ENCODE peak calls at places on chromosomes 7 and 10, in nine cellular contexts. U is brain microvascular endothelial cell, H is A549, C is IMR-90, W is lung, M is left ventricle myocardium inferior, T is endothelial cell of umbilical vein, R is stomach, P is uterus. O is an unnamed sample.

GRCh38 chr10:78515873-78516153 is 482.1 kb downstream of the RPS24 start:
- DNase-seq in U (no peak), H (no peak), C (no peak), W (no peak), M (no peak), T (no peak), R (no peak), P (no peak), O (no peak)

GRCh38 chr10:78959901-78960300 is 108.9 kb upstream of the ZMIZ1 start:
- DNase-seq in U (no peak), H (no peak), C (peak), W (no peak), M (no peak), T (no peak), R (no peak), P (peak), O (no peak)

GRCh38 chr10:6811153-6811552 is 231.1 kb upstream of the PRKCQ start:
- DNase-seq in U (no peak), H (no peak), C (no peak), W (no peak), M (no peak), T (no peak), R (no peak), P (no peak), O (no peak)

GRCh38 chr7:135905355-135905754 is 71.8 kb downstream of the MTPN start:
- DNase-seq in U (no peak), H (no peak), C (no peak), W (no peak), M (no peak), T (no peak), R (no peak), P (no peak), O (no peak)

GRCh38 chr7:88072036-88072714 is 138.1 kb downstream of the ADAM22 start:
- DNase-seq in U (no peak), H (no peak), C (no peak), W (no peak), M (no peak), T (no peak), R (no peak), P (no peak), O (no peak)

GRCh38 chr7:6606866-6607583 is 8.4 kb upstream of the ZNF853 start:
- DNase-seq in U (no peak), H (no peak), C (no peak), W (no peak), M (no peak), T (no peak), R (no peak), P (no peak), O (no peak)

GRCh38 chr7:15461576-15461975 is 100.2 kb downstream of the AGMO start:
- DNase-seq in U (peak), H (no peak), C (peak), W (no peak), M (no peak), T (peak), R (no peak), P (no peak), O (no peak)

GRCh38 chr7:84248267-84248666 is 53.7 kb upstream of the SEMA3A start:
- DNase-seq in U (no peak), H (no peak), C (peak), W (no peak), M (no peak), T (no peak), R (no peak), P (no peak), O (no peak)

GRCh38 chr10:6204063-6204340 is 1.3 kb downstream of the PFKFB3 start:
- DNase-seq in U (no peak), H (no peak), C (no peak), W (peak), M (no peak), T (no peak), R (peak), P (peak), O (peak)

GRCh38 chr10:72691470-72692056 is 380 bp upstream of the MCU start:
- DNase-seq in U (peak), H (peak), C (peak), W (no peak), M (no peak), T (no peak), R (no peak), P (no peak), O (no peak)

GRCh38 chr7:151025924-151026671 is 1.8 kb upstream of the ATG9B start:
- DNase-seq in U (no peak), H (no peak), C (peak), W (no peak), M (no peak), T (no peak), R (no peak), P (no peak), O (no peak)

GRCh38 chr7:47430422-47430821 is 151.5 kb downstream of the TNS3 start:
- DNase-seq in U (no peak), H (no peak), C (no peak), W (no peak), M (no peak), T (no peak), R (no peak), P (no peak), O (no peak)

GRCh38 chr7:16915405-16915804 is 33.6 kb upstream of the AGR3 start:
- DNase-seq in U (peak), H (no peak), C (peak), W (no peak), M (no peak), T (no peak), R (no peak), P (no peak), O (no peak)

GRCh38 chr7:117225536-117225935 is 97.3 kb downstream of the WNT2 start:
- DNase-seq in U (no peak), H (no peak), C (peak), W (no peak), M (no peak), T (no peak), R (no peak), P (no peak), O (no peak)

GRCh38 chr10:84783386-84783785 is 455.0 kb downstream of the CCSER2 start:
- DNase-seq in U (peak), H (peak), C (no peak), W (no peak), M (no peak), T (peak), R (no peak), P (no peak), O (no peak)

GRCh38 chr7:120521761-120522737 is 249.1 kb downstream of the KCND2 start:
- DNase-seq in U (no peak), H (no peak), C (no peak), W (no peak), M (no peak), T (no peak), R (no peak), P (no peak), O (no peak)

GRCh38 chr10:130515670-130516069 is 379.5 kb downstream of the GLRX3 start:
- DNase-seq in U (no peak), H (no peak), C (no peak), W (no peak), M (no peak), T (no peak), R (no peak), P (no peak), O (no peak)

GRCh38 chr10:26481914-26482550 is 43.9 kb downstream of the APBB1IP start:
- DNase-seq in U (no peak), H (no peak), C (no peak), W (no peak), M (no peak), T (no peak), R (no peak), P (no peak), O (no peak)

GRCh38 chr10:55019461-55019860 is 218.4 kb upstream of the PCDH15 start:
- DNase-seq in U (no peak), H (no peak), C (no peak), W (no peak), M (no peak), T (no peak), R (no peak), P (no peak), O (no peak)

GRCh38 chr7:22612776-22613175 is 112.8 kb upstream of the STEAP1B start:
- DNase-seq in U (no peak), H (no peak), C (no peak), W (no peak), M (no peak), T (no peak), R (no peak), P (no peak), O (no peak)

GRCh38 chr7:71787513-71787912 is 624.6 kb downstream of the CALN1 start:
- DNase-seq in U (no peak), H (no peak), C (no peak), W (no peak), M (no peak), T (no peak), R (no peak), P (no peak), O (no peak)

GRCh38 chr7:37216156-37216839 is 232.4 kb downstream of the ELMO1 start:
- DNase-seq in U (no peak), H (no peak), C (no peak), W (no peak), M (no peak), T (no peak), R (no peak), P (peak), O (no peak)
- H3K27ac ChIP-seq in U (no peak), H (no peak), C (no peak), W (no peak), M (peak), T (no peak), R (no peak), P (no peak), O (peak)

DNA sequence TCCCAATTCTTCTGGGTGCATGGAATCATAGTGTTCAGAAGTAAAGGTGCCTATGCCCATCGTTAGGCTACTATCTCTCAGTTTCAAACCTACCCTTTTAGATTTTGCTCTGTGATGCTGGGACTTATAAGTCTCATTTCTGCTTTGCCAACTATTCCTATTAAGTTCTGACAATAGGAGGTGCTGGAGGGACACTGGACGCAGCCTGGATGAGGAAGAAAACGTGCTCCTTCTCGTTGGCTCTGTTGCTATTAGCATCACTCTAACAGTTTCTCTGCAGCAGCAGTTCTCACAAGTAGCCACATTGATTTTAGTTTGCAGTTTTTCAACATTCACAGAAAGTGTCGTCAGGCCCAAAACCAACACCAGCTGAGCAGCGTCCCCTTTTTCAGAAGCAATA is 72.4 kb downstream of the ABCC2 start:
- DNase-seq in U (peak), H (peak), C (peak), W (no peak), M (no peak), T (peak), R (no peak), P (no peak), O (peak)
- TF ChIP-seq CTCF in U (peak), H (peak), C (peak), W (peak), M (peak), T (peak), R (no peak), P (peak), O (peak)

DNA sequence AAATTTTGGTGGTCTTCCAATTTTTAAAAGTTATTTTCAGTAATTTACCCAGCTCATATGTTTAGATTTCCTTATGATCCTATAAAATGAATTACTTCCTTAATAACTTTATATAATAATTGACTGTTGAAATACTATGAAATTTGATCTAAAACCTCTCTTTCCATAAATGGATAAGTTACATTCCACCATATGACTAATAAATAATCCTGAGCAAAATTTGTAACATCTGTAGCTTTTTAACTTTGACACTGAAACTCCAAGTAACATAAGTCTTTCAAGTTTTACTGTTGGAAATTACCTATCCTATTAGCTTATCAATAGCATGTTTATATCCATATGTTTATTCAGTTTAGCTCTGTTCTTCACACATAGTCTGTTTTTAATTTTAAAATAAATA is 85.3 kb downstream of the HECTD2 start:
- DNase-seq in U (no peak), H (no peak), C (peak), W (no peak), M (no peak), T (no peak), R (no peak), P (no peak), O (no peak)
- H3K27ac ChIP-seq in U (no peak), H (no peak), C (no peak), W (no peak), M (no peak), T (no peak), R (no peak), P (no peak), O (no peak)

DNA sequence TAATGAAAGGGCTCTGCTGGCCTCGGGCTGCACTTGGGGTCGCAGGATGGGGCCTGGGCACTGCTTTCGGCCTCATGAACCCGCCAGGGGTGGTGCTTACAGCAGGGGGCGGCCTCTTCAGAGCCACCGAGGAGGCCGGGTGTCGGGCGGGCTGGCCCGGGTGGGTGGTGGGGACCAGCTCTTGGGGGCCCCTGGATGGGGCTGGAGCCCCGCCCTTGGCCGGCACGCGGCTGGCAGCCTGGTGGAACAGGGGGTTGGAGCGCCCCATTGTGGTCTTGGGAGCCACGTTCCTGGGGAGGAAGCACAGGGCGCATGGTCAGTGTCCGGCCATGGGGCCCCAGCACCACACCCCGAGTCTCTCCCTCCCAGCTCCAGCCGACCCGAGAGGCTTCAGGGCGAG is 8.8 kb downstream of the ADAM8 start:
- DNase-seq in U (no peak), H (no peak), C (no peak), W (no peak), M (no peak), T (no peak), R (no peak), P (no peak), O (no peak)
- TF ChIP-seq CTCF in U (no peak), H (no peak), C (no peak), W (no peak), M (no peak), T (no peak), R (no peak), P (no peak), O (no peak)

GRCh38 chr7:54709283-54709682 is 49.7 kb downstream of the SEC61G start:
- DNase-seq in U (no peak), H (no peak), C (no peak), W (no peak), M (no peak), T (no peak), R (no peak), P (no peak), O (no peak)

GRCh38 chr7:54711900-54712595 is 47.0 kb downstream of the SEC61G start:
- DNase-seq in U (no peak), H (no peak), C (no peak), W (no peak), M (no peak), T (no peak), R (no peak), P (no peak), O (no peak)

GRCh38 chr7:54712777-54713176 is 46.2 kb downstream of the SEC61G start:
- DNase-seq in U (no peak), H (no peak), C (no peak), W (no peak), M (no peak), T (no peak), R (no peak), P (no peak), O (no peak)
- H3K27ac ChIP-seq in U (no peak), H (no peak), C (no peak), W (no peak), M (no peak), T (no peak), R (no peak), P (no peak), O (no peak)

DNA sequence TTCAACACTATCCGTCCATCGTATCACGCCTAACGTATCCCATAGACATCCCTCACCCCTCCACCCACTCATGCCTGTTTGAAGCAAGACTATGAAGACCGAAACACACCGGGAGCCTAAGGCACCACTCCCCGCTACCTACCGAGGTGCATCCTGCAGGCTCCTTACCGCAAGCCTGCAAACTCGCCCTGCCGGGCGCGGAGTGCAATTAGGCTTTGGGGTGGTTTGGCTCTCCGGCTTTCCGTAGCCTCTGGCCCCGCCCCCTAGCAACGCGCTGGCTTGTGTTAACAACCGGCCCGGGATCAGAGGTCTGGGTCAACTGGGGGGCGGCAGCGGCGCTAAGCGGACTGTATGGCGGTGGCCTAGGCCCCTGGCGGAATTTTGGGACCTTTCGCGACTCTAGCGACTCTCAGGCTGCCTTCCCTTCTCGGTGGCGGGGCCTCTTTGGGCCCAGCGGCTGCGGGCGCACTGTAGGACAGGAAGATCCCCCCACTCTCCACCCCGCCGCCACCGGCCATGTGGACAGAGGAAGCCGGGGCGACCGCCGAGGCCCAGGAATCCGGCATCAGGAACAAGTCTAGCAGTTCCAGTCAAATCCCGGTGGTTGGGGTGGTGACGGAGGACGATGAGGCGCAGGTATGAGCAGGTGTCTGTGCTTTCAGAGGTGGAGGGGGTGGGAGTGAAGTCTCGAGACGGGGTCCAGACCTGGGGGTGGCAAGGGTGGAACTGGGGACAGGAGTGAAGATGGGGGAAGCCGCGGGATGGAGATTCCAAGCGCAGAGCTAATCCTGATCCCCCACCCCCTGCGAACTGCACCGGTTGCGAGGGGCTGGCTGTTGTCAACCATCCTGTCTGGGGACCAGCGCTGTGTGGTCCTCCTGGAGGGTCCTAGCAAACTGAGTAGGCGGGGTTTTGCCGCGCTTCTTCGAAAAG is at the start of gene CFAP69:
- DNase-seq in U (peak), H (peak), C (peak), W (peak), M (peak), T (peak), R (peak), P (peak), O (peak)
- TF ChIP-seq CTCF in U (peak), H (no peak), C (peak), W (no peak), M (peak), T (peak), R (peak), P (peak), O (peak)

DNA sequence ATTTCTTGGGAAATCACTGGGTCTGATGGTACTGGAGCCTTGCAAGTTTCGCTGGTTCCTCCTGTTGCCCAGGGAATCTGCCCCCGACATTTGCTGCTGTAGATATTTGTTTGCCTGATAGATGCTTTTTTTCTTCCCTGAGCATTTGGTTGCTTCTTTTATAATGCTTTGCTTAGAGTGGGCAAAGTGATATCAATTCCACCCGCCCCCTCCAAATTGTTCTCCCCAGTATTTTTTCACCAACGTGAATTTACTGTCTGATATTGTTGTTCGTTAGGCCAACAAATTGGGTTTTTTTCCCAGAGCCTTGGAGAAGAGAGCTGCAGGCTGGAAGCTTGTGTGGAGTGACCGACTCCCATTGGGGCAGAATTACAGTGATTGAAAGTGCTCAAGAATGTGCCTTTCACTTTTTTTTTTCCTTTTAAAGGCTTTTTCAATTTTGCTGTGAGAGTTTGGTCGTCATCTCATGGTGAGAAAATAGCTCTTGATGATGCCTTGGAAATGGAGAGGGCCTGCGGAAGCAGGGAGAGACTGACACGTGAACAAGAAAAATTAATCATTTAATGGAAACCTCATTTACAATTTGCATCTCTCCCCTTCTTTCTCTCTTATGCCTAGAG is 2.5 kb downstream of the GRK5 start:
- DNase-seq in U (no peak), H (no peak), C (peak), W (no peak), M (no peak), T (peak), R (no peak), P (no peak), O (no peak)
- H3K27ac ChIP-seq in U (peak), H (peak), C (peak), W (peak), M (peak), T (peak), R (peak), P (peak), O (peak)

GRCh38 chr7:3464900-3465622 is 164.0 kb downstream of the SDK1 start:
- DNase-seq in U (no peak), H (no peak), C (no peak), W (no peak), M (no peak), T (no peak), R (no peak), P (no peak), O (no peak)

GRCh38 chr7:3455826-3456444 is 154.9 kb downstream of the SDK1 start:
- DNase-seq in U (peak), H (no peak), C (peak), W (no peak), M (no peak), T (peak), R (no peak), P (no peak), O (no peak)

GRCh38 chr7:3463696-3464095 is 162.6 kb downstream of the SDK1 start:
- DNase-seq in U (no peak), H (no peak), C (no peak), W (no peak), M (no peak), T (no peak), R (no peak), P (no peak), O (no peak)

GRCh38 chr7:3459111-3459510 is 158.1 kb downstream of the SDK1 start:
- DNase-seq in U (no peak), H (no peak), C (no peak), W (no peak), M (no peak), T (no peak), R (no peak), P (no peak), O (no peak)

DNA sequence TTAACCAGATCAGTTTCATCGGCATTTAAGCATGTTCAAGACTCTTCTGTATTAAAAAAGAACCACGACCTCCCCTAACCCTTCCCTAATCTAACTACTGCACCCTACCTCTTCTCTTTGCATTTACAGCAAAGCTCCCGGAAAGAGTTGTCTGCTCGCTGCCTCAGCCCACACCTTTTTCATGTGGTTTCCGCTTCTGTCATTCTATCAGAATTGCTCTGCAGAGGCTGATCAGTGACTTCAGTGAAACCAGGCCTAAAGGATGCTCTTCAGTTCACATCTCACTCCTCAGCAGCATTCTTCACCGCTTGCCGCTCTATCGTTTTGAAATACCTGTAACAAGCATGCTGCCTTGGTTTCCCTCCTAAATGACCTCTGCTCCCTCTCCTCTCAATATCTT is 160.9 kb downstream of the SDK1 start:
- DNase-seq in U (no peak), H (no peak), C (no peak), W (no peak), M (no peak), T (no peak), R (no peak), P (no peak), O (no peak)
- TF ChIP-seq CTCF in U (no peak), H (no peak), C (no peak), W (no peak), M (no peak), T (no peak), R (no peak), P (no peak), O (no peak)

GRCh38 chr7:133704436-133704835 is 422.7 kb upstream of the LRGUK start:
- DNase-seq in U (peak), H (no peak), C (peak), W (no peak), M (no peak), T (no peak), R (no peak), P (no peak), O (no peak)
- H3K27ac ChIP-seq in U (peak), H (peak), C (no peak), W (no peak), M (no peak), T (no peak), R (no peak), P (no peak), O (no peak)

O was measured in heart left ventricle.